ENCODE peak calls at places on chromosomes 4 and X, in six cellular contexts. One of them, this sample, is unnamed. For H3K36me3, the result is how much of the 10 kb centered on the place peaks cover.

GRCh38 chr4:3505231-3505630 is 27.0 kb downstream of the LRPAP1 start:
- DNase-seq in GM23338: no peak
- DNase-seq in HCT116: no peak
- DNase-seq in fibroblast of lung: no peak
- DNase-seq in MM.1S: no peak
- DNase-seq in astrocyte: no peak
- DNase-seq in this sample: no peak

GRCh38 chr4:148015058-148015457 is 283.2 kb downstream of the ARHGAP10 start:
- DNase-seq in GM23338: peak
- DNase-seq in HCT116: no peak
- DNase-seq in astrocyte: peak
- DNase-seq in MM.1S: no peak
- DNase-seq in fibroblast of lung: no peak
- DNase-seq in this sample: no peak

GRCh38 chr4:98345838-98346237 is 84.7 kb downstream of the RAP1GDS1 start:
- DNase-seq in MM.1S: no peak
- DNase-seq in HCT116: no peak
- DNase-seq in GM23338: peak
- DNase-seq in fibroblast of lung: no peak
- DNase-seq in astrocyte: no peak
- DNase-seq in this sample: no peak

GRCh38 chr4:123819362-123820035 is 422.9 kb downstream of the SPRY1 start:
- DNase-seq in fibroblast of lung: peak
- DNase-seq in MM.1S: no peak
- DNase-seq in HCT116: no peak
- DNase-seq in GM23338: no peak
- DNase-seq in astrocyte: no peak
- DNase-seq in this sample: peak

GRCh38 chrX:39450578-39450977 is 647.2 kb downstream of the BCOR start:
- DNase-seq in astrocyte: no peak
- DNase-seq in HCT116: no peak
- DNase-seq in fibroblast of lung: no peak
- DNase-seq in MM.1S: no peak
- DNase-seq in GM23338: peak
- DNase-seq in this sample: no peak

GRCh38 chr4:16858275-16858752 is 40.1 kb downstream of the LDB2 start:
- DNase-seq in GM23338: peak
- DNase-seq in HCT116: no peak
- DNase-seq in MM.1S: no peak
- DNase-seq in astrocyte: peak
- DNase-seq in fibroblast of lung: peak
- DNase-seq in this sample: no peak

GRCh38 chr4:40811886-40812857 is 62.4 kb downstream of the NSUN7 start:
- DNase-seq in astrocyte: peak
- DNase-seq in HCT116: no peak
- DNase-seq in GM23338: no peak
- DNase-seq in MM.1S: no peak
- DNase-seq in fibroblast of lung: peak
- DNase-seq in this sample: no peak

GRCh38 chr4:96154676-96155075 is 314.8 kb downstream of the PDHA2 start:
- DNase-seq in astrocyte: peak
- DNase-seq in fibroblast of lung: no peak
- DNase-seq in GM23338: no peak
- DNase-seq in HCT116: no peak
- DNase-seq in MM.1S: no peak
- DNase-seq in this sample: no peak

GRCh38 chrX:119539872-119540271 is 25.3 kb downstream of the STEEP1 start:
- DNase-seq in HCT116: no peak
- DNase-seq in astrocyte: no peak
- DNase-seq in MM.1S: no peak
- DNase-seq in GM23338: peak
- DNase-seq in fibroblast of lung: no peak
- DNase-seq in this sample: no peak

GRCh38 chr4:101018836-101019235 is 328.5 kb downstream of the PPP3CA start:
- DNase-seq in HCT116: no peak
- DNase-seq in MM.1S: peak
- DNase-seq in astrocyte: no peak
- DNase-seq in fibroblast of lung: no peak
- DNase-seq in GM23338: no peak
- DNase-seq in this sample: no peak

GRCh38 chr4:154626793-154627484 is 14.5 kb upstream of the FGG start:
- DNase-seq in MM.1S: peak
- DNase-seq in GM23338: peak
- DNase-seq in HCT116: peak
- DNase-seq in astrocyte: peak
- DNase-seq in fibroblast of lung: peak
- DNase-seq in this sample: peak

GRCh38 chr4:2071252-2071911 is 12.3 kb downstream of the NAT8L start:
- DNase-seq in MM.1S: no peak
- DNase-seq in GM23338: no peak
- DNase-seq in HCT116: no peak
- DNase-seq in fibroblast of lung: no peak
- DNase-seq in astrocyte: no peak
- DNase-seq in this sample: peak

DNA sequence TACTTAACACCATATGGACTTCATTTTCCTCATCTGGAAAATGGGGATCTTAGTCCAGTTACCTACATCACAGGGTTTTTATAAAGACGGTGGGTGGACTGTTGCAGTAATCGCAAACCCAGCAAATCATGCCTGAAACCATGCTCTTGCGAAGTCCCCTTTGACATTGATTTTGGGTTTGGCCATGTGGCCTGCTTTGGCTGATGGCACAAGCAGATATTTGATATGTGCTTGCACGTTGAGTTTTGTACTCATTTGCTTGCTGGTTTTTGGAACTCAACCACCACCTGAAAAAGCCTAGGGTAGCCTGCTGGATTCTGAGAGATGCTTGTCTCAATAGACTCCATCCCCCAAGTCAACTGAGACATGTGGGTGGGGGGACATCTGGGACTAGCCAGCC is 14.4 kb upstream of the KLHL2 start:
- DNase-seq in GM23338: no peak
- DNase-seq in MM.1S: no peak
- DNase-seq in fibroblast of lung: no peak
- DNase-seq in HCT116: no peak
- DNase-seq in astrocyte: no peak
- DNase-seq in this sample: no peak
- H3K36me3 ChIP-seq in GM23338: under half
- H3K36me3 ChIP-seq in MM.1S: under half
- H3K36me3 ChIP-seq in fibroblast of lung: under half
- H3K36me3 ChIP-seq in HCT116: under half
- H3K36me3 ChIP-seq in astrocyte: under half
- H3K36me3 ChIP-seq in this sample: under half

GRCh38 chr4:76716020-76716419 is 181.9 kb downstream of the SOWAHB start:
- DNase-seq in GM23338: no peak
- DNase-seq in HCT116: no peak
- DNase-seq in MM.1S: no peak
- DNase-seq in astrocyte: no peak
- DNase-seq in fibroblast of lung: no peak
- DNase-seq in this sample: no peak

GRCh38 chr4:76716658-76717057 is 181.3 kb downstream of the SOWAHB start:
- DNase-seq in GM23338: no peak
- DNase-seq in astrocyte: no peak
- DNase-seq in fibroblast of lung: no peak
- DNase-seq in MM.1S: no peak
- DNase-seq in HCT116: no peak
- DNase-seq in this sample: no peak

GRCh38 chr4:76718021-76718420 is 179.9 kb downstream of the SOWAHB start:
- DNase-seq in MM.1S: no peak
- DNase-seq in GM23338: no peak
- DNase-seq in astrocyte: no peak
- DNase-seq in HCT116: no peak
- DNase-seq in fibroblast of lung: no peak
- DNase-seq in this sample: no peak

GRCh38 chr4:76717431-76717830 is 180.5 kb downstream of the SOWAHB start:
- DNase-seq in GM23338: no peak
- DNase-seq in MM.1S: no peak
- DNase-seq in HCT116: no peak
- DNase-seq in astrocyte: no peak
- DNase-seq in fibroblast of lung: no peak
- DNase-seq in this sample: no peak

GRCh38 chr4:76718806-76719205 is 179.1 kb downstream of the SOWAHB start:
- DNase-seq in HCT116: no peak
- DNase-seq in MM.1S: no peak
- DNase-seq in astrocyte: no peak
- DNase-seq in fibroblast of lung: no peak
- DNase-seq in GM23338: peak
- DNase-seq in this sample: no peak
- H3K4me2 ChIP-seq in HCT116: no peak
- H3K4me2 ChIP-seq in MM.1S: no peak
- H3K4me2 ChIP-seq in astrocyte: no peak
- H3K4me2 ChIP-seq in fibroblast of lung: no peak
- H3K4me2 ChIP-seq in GM23338: peak
- H3K4me2 ChIP-seq in this sample: no peak

GRCh38 chr4:84722720-84723119 is 139.8 kb downstream of the CDS1 start:
- DNase-seq in HCT116: no peak
- DNase-seq in fibroblast of lung: no peak
- DNase-seq in GM23338: no peak
- DNase-seq in astrocyte: no peak
- DNase-seq in MM.1S: no peak
- DNase-seq in this sample: no peak
- H3K36me3 ChIP-seq in HCT116: under half
- H3K36me3 ChIP-seq in fibroblast of lung: under half
- H3K36me3 ChIP-seq in GM23338: under half
- H3K36me3 ChIP-seq in astrocyte: under half
- H3K36me3 ChIP-seq in MM.1S: under half
- H3K36me3 ChIP-seq in this sample: under half

GRCh38 chr4:114601304-114602052 is 2.9 kb downstream of the UGT8 start:
- DNase-seq in fibroblast of lung: no peak
- DNase-seq in HCT116: no peak
- DNase-seq in astrocyte: no peak
- DNase-seq in GM23338: no peak
- DNase-seq in MM.1S: no peak
- DNase-seq in this sample: no peak
- H3K4me2 ChIP-seq in fibroblast of lung: no peak
- H3K4me2 ChIP-seq in HCT116: no peak
- H3K4me2 ChIP-seq in astrocyte: no peak
- H3K4me2 ChIP-seq in GM23338: peak
- H3K4me2 ChIP-seq in MM.1S: no peak
- H3K4me2 ChIP-seq in this sample: no peak

GRCh38 chr4:25760518-25761157 is 102.2 kb downstream of the SEL1L3 start:
- DNase-seq in MM.1S: no peak
- DNase-seq in HCT116: no peak
- DNase-seq in fibroblast of lung: peak
- DNase-seq in astrocyte: no peak
- DNase-seq in GM23338: no peak
- DNase-seq in this sample: no peak

GRCh38 chr4:25756503-25756902 is 100.9 kb downstream of the SLC34A2 start:
- DNase-seq in astrocyte: no peak
- DNase-seq in GM23338: no peak
- DNase-seq in MM.1S: no peak
- DNase-seq in fibroblast of lung: no peak
- DNase-seq in HCT116: no peak
- DNase-seq in this sample: no peak

GRCh38 chr4:25759101-25759500 is 103.5 kb downstream of the SLC34A2 start:
- DNase-seq in MM.1S: no peak
- DNase-seq in astrocyte: no peak
- DNase-seq in GM23338: no peak
- DNase-seq in HCT116: no peak
- DNase-seq in fibroblast of lung: no peak
- DNase-seq in this sample: no peak

GRCh38 chr4:25757452-25757851 is 101.8 kb downstream of the SLC34A2 start:
- DNase-seq in astrocyte: no peak
- DNase-seq in MM.1S: no peak
- DNase-seq in fibroblast of lung: no peak
- DNase-seq in GM23338: no peak
- DNase-seq in HCT116: no peak
- DNase-seq in this sample: no peak

DNA sequence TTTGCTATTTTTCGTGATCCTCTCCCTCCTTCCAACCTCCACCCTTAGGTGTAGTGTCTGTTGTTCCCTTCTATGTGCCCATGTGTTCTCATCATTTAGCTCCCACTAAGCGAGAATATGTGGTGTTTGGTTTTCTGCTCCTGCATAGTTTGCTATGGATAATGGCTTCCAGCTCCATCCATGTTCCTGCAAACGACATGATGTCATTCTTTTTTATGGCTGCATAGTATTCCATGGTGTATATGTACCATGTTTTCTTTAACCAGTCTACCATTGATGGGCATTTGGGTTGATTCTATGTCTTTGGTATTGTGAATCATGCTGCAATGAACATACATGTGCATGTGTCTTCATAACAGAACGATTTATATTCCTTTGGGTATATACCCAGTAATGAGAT is 102.7 kb downstream of the SEL1L3 start:
- DNase-seq in GM23338: no peak
- DNase-seq in HCT116: no peak
- DNase-seq in astrocyte: no peak
- DNase-seq in fibroblast of lung: no peak
- DNase-seq in MM.1S: no peak
- DNase-seq in this sample: no peak
- H3K36me3 ChIP-seq in GM23338: under half
- H3K36me3 ChIP-seq in HCT116: under half
- H3K36me3 ChIP-seq in astrocyte: under half
- H3K36me3 ChIP-seq in fibroblast of lung: under half
- H3K36me3 ChIP-seq in MM.1S: under half
- H3K36me3 ChIP-seq in this sample: under half

DNA sequence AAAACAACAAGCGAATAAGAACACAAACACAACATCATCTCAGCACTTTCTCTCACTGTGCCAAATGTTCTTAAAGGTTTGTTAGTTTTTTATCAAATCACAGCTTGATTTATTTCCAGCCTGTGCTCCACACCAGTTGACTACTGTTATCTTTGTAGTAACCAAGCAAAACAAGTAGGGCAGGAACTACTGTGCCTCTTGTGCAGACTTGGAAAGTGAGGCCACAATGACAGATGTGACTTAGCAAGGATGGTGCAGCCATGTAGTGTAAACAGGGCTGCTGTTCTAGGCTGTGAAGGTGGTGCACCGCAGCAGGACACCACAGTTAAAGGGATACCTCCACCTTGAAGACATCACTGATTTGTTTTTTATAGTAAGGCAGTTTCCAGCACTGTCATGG is 170.0 kb downstream of the IL1RAPL1 start:
- DNase-seq in MM.1S: no peak
- DNase-seq in astrocyte: no peak
- DNase-seq in HCT116: no peak
- DNase-seq in fibroblast of lung: no peak
- DNase-seq in GM23338: no peak
- DNase-seq in this sample: no peak
- H3K4me2 ChIP-seq in MM.1S: no peak
- H3K4me2 ChIP-seq in astrocyte: no peak
- H3K4me2 ChIP-seq in HCT116: no peak
- H3K4me2 ChIP-seq in fibroblast of lung: no peak
- H3K4me2 ChIP-seq in GM23338: no peak
- H3K4me2 ChIP-seq in this sample: no peak

DNA sequence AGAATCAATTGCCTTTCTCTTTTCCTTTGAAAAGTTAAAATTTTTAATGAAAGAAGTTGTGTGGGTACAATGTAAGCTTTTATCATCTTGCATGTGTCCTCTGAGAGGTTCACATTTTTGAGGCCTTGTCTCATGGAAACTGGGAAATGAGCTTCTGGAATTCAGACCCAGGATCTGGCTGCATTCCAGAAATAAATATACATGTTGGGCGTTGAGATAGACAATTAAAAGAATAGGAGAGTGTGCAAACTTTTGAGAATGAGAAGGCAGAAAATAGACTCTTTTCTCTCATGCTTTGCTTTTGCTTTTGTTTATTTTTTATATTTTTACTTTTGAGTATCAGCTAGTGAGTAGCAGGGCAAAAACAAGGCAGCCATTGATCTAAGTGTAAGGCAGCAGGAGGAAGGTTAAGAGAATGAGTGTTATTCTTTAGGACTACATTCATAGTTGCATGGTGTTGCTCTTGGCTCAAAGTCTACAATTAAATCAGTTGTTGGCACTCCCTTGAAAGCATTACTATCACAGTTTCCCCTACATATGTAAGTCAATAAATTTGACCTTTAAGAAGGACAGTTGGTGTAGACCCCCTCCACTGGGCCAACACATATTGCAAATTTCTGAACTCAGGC is 12.4 kb downstream of the SHROOM3 start:
- DNase-seq in MM.1S: no peak
- DNase-seq in HCT116: no peak
- DNase-seq in astrocyte: peak
- DNase-seq in GM23338: no peak
- DNase-seq in fibroblast of lung: peak
- DNase-seq in this sample: no peak
- H3K36me3 ChIP-seq in MM.1S: under half
- H3K36me3 ChIP-seq in HCT116: under half
- H3K36me3 ChIP-seq in astrocyte: under half
- H3K36me3 ChIP-seq in GM23338: under half
- H3K36me3 ChIP-seq in fibroblast of lung: under half
- H3K36me3 ChIP-seq in this sample: under half